ENCODE peak calls at places on chromosomes 13 and 19, in four cellular contexts. H, D, Z and X are unnamed samples.
A peak's percentile ranks its signal among the peaks of the same experiment; 100 is the strongest.

GRCh38 chr19:29413435-29413834 is 112.4 kb upstream of the VSTM2B start:
- DNase-seq in Z (no peak), D (no peak), H (no peak), X (no peak)

GRCh38 chr13:113532156-113532806 is 41.8 kb upstream of the DCUN1D2 start:
- DNase-seq in H (no peak), D (no peak), Z (no peak), X (no peak)

GRCh38 chr13:93249259-93249917 is 22.8 kb downstream of the GPC6 start:
- DNase-seq in Z (no peak), H (no peak), D (no peak), X (no peak)

GRCh38 chr13:48582086-48582485 is 49.2 kb upstream of the RCBTB2 start:
- DNase-seq in H (no peak), D (no peak), Z (no peak), X (no peak)

GRCh38 chr13:65342938-65343337 is 1887.2 kb downstream of the PCDH9 start:
- DNase-seq in Z (no peak), H (no peak), D (no peak), X (no peak)

GRCh38 chr13:97781891-97782305 is 171.6 kb upstream of the IPO5 start:
- DNase-seq in D (no peak), Z (no peak), H (no peak), X (no peak)

GRCh38 chr19:28883241-28883693 is 329.7 kb downstream of the UQCRFS1 start:
- DNase-seq in H (no peak), D (no peak), Z (peak; percentile 65), X (no peak)

GRCh38 chr13:110888390-110888789 is 26.5 kb downstream of the ANKRD10 start:
- DNase-seq in H (no peak), Z (no peak), D (no peak), X (no peak)

GRCh38 chr19:12478234-12478941 is 6.2 kb downstream of the ZNF709 start:
- DNase-seq in Z (no peak), H (no peak), D (no peak), X (no peak)

GRCh38 chr13:27960362-27961226 is 8.5 kb downstream of the CDX2 start:
- DNase-seq in Z (peak; percentile 95), D (no peak), H (no peak), X (no peak)

GRCh38 chr13:107450426-107450825 is 764.9 kb downstream of the LIG4 start:
- DNase-seq in D (no peak), H (no peak), Z (no peak), X (no peak)

GRCh38 chr13:44104969-44105368 is 225.3 kb downstream of the LACC1 start:
- DNase-seq in Z (peak; percentile 58), D (no peak), H (no peak), X (no peak)

GRCh38 chr19:11260996-11261395 is 1.3 kb downstream of the DOCK6 start:
- DNase-seq in Z (no peak), H (no peak), D (no peak), X (no peak)

GRCh38 chr19:28067882-28068281 is 1145.1 kb downstream of the UQCRFS1 start:
- DNase-seq in D (no peak), H (no peak), Z (no peak), X (no peak)

GRCh38 chr19:3397266-3398022 is 31.1 kb downstream of the NFIC start:
- DNase-seq in D (no peak), Z (peak; percentile 66), H (no peak), X (no peak)

GRCh38 chr13:99981115-99982020 is at the start of gene ZIC2:
- DNase-seq in H (no peak), D (no peak), Z (peak; percentile 95), X (no peak)

GRCh38 chr13:78102121-78102677 is 183.6 kb upstream of the EDNRB start:
- DNase-seq in D (no peak), Z (no peak), H (no peak), X (no peak)

GRCh38 chr13:30319130-30319529 is 11.8 kb upstream of the KATNAL1 start:
- DNase-seq in H (no peak), Z (no peak), D (no peak), X (no peak)

GRCh38 chr19:47494729-47495128 is 10.7 kb upstream of the KPTN start:
- DNase-seq in Z (no peak), H (no peak), D (no peak), X (no peak)

GRCh38 chr13:50387124-50387581 is 371.9 kb downstream of the KCNRG start:
- DNase-seq in D (peak; percentile 18), Z (peak; percentile 83), H (no peak), X (no peak)

GRCh38 chr19:13262450-13262849 is 112.2 kb downstream of the IER2 start:
- DNase-seq in D (no peak), Z (no peak), H (no peak), X (no peak)

GRCh38 chr19:18340990-18341868 is 831 bp downstream of the PGPEP1 start:
- DNase-seq in H (peak; percentile 26), Z (peak; percentile 75), D (peak; percentile 59), X (peak; percentile 40)